ENCODE peak calls at places on chromosomes 6 and 20, in nine cellular contexts. K, E, N, B, S, W, J, I and L are unnamed samples.
A peak's percentile ranks its signal among the peaks of the same experiment; 100 is the strongest.

GRCh38 chr6:24981385-24981758 is 45.6 kb upstream of the RIPOR2 start:
- DNase-seq in S (no peak), K (peak; percentile 28), W (no peak), J (no peak), B (no peak), I (peak; percentile 83), E (no peak), N (no peak), L (no peak)

GRCh38 chr6:76533661-76534060 is 461.2 kb upstream of the IMPG1 start:
- DNase-seq in B (no peak), E (no peak), S (no peak), W (no peak), I (no peak), J (no peak), K (no peak), N (no peak), L (no peak)

GRCh38 chr6:151916680-151917164 is 109.2 kb downstream of the ESR1 start:
- DNase-seq in W (no peak), K (peak; percentile 95), J (no peak), B (no peak), N (no peak), E (no peak), S (no peak), I (peak; percentile 76), L (peak; percentile 91)

GRCh38 chr20:52494244-52494643 is 302.7 kb upstream of the ZFP64 start:
- DNase-seq in N (no peak), I (peak; percentile 99), S (no peak), W (no peak), B (peak; percentile 34), E (peak; percentile 85), K (peak; percentile 90), J (no peak), L (peak; percentile 91)

GRCh38 chr6:14781707-14782306 is 464.1 kb upstream of the JARID2 start:
- DNase-seq in W (no peak), K (no peak), S (no peak), J (no peak), N (no peak), B (no peak), I (no peak), E (no peak), L (no peak)

GRCh38 chr6:156131221-156131903 is 645.8 kb upstream of the ARID1B start:
- DNase-seq in I (no peak), S (peak; percentile 51), B (no peak), E (no peak), K (no peak), N (no peak), W (no peak), J (peak; percentile 52), L (no peak)

GRCh38 chr6:144468709-144469108 is 183.6 kb downstream of the UTRN start:
- DNase-seq in E (no peak), B (no peak), S (no peak), I (no peak), K (no peak), N (no peak), J (no peak), W (no peak), L (no peak)

GRCh38 chr6:73586416-73586974 is 65.7 kb upstream of the EEF1A1 start:
- DNase-seq in J (no peak), S (peak; percentile 9), N (no peak), B (no peak), E (no peak), K (peak; percentile 48), I (peak; percentile 36), W (no peak), L (peak; percentile 14)

GRCh38 chr6:30884521-30885480 is 482 bp downstream of the DDR1 start:
- DNase-seq in S (peak; percentile 58), B (peak; percentile 70), K (peak; percentile 17), N (no peak), I (peak; percentile 40), W (peak; percentile 53), J (peak; percentile 65), E (no peak), L (no peak)

GRCh38 chr6:169168706-169169105 is 84.9 kb downstream of the THBS2 start:
- DNase-seq in I (no peak), B (no peak), S (no peak), E (no peak), N (peak; percentile 74), K (peak; percentile 58), J (no peak), W (no peak), L (no peak)

GRCh38 chr6:138882369-138883017 is 86.6 kb downstream of the ECT2L start:
- DNase-seq in S (peak; percentile 80), J (no peak), K (no peak), W (no peak), N (no peak), E (no peak), I (no peak), B (no peak), L (no peak)

GRCh38 chr6:138485586-138486248 is 13.6 kb downstream of the NHSL1 start:
- DNase-seq in W (no peak), S (no peak), K (no peak), I (no peak), B (no peak), N (no peak), E (no peak), J (no peak), L (no peak)

GRCh38 chr6:153790048-153790447 is 249.0 kb upstream of the OPRM1 start:
- DNase-seq in I (peak; percentile 89), N (no peak), B (peak; percentile 54), E (peak; percentile 56), S (no peak), K (peak; percentile 96), W (no peak), J (no peak), L (peak; percentile 31)

GRCh38 chr6:38241200-38241599 is 398.5 kb downstream of the BTBD9 start:
- DNase-seq in W (no peak), B (no peak), N (no peak), E (no peak), J (no peak), S (no peak), I (no peak), K (no peak), L (no peak)

GRCh38 chr20:44167736-44168135 is 19.3 kb downstream of the JPH2 start:
- DNase-seq in S (no peak), I (no peak), K (no peak), E (no peak), J (no peak), W (no peak), N (no peak), B (no peak), L (no peak)

GRCh38 chr20:64176548-64177419 is 12.5 kb downstream of the MYT1 start:
- DNase-seq in N (no peak), K (no peak), S (no peak), W (no peak), E (no peak), B (no peak), J (peak; percentile 34), I (no peak), L (no peak)

GRCh38 chr6:81826785-81827184 is 74.3 kb upstream of the TENT5A start:
- DNase-seq in B (no peak), K (no peak), W (no peak), J (no peak), S (no peak), I (no peak), E (no peak), N (no peak), L (no peak)

GRCh38 chr6:21134401-21134800 is 459.1 kb upstream of the SOX4 start:
- DNase-seq in N (no peak), W (no peak), K (no peak), I (no peak), S (no peak), J (no peak), B (no peak), E (no peak), L (no peak)
- H3K4me3 ChIP-seq in N (no peak overlapping the region), W (no peak overlapping the region), K (no peak overlapping the region), I (no peak overlapping the region), S (no peak overlapping the region), J (no peak overlapping the region), B (no peak overlapping the region), E (no peak overlapping the region), L (no peak overlapping the region)

GRCh38 chr6:135464634-135465033 is 32.9 kb downstream of the AHI1 start:
- DNase-seq in W (no peak), J (peak; percentile 19), S (peak; percentile 48), E (no peak), N (no peak), K (no peak), B (no peak), I (no peak), L (no peak)
- H3K4me3 ChIP-seq in W (no peak overlapping the region), J (no peak overlapping the region), S (no peak overlapping the region), E (no peak overlapping the region), N (no peak overlapping the region), K (no peak overlapping the region), B (no peak overlapping the region), I (no peak overlapping the region), L (no peak overlapping the region)

DNA sequence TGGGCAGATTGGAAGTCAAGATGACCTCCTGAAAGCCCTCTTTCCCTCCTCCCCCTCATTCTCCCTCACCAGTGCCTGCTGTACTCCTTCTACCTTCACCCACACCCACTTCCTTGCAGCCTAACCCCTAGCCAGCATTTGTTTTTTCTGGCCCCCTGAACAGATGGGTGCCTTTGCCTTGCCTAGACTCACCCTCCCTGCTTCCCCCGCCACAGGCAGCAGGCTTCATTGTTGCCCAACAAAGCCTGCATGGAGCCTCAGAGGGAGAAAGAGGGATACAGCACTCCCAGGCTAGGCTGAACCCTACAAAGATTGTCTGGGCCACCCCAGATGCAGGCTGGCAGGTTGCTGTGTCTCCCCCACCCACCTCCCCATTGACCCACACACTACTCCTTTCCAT is 2.7 kb downstream of the MOCS1 start:
- DNase-seq in E (no peak), K (no peak), B (no peak), I (no peak), W (no peak), J (no peak), N (peak; percentile 53), S (no peak), L (no peak)
- H3K4me3 ChIP-seq in E (no peak overlapping the region), K (no peak overlapping the region), B (no peak overlapping the region), I (no peak overlapping the region), W (peak overlapping the region; percentile 93), J (no peak overlapping the region), N (peak overlapping the region; percentile 95), S (no peak overlapping the region), L (no peak overlapping the region)

GRCh38 chr6:69231983-69232382 is 564.8 kb downstream of the LMBRD1 start:
- DNase-seq in I (no peak), K (no peak), J (no peak), E (no peak), B (no peak), W (no peak), N (no peak), S (no peak), L (no peak)

GRCh38 chr6:69233195-69233524 is 563.6 kb downstream of the LMBRD1 start:
- DNase-seq in B (no peak), J (no peak), S (no peak), W (no peak), I (no peak), N (no peak), K (no peak), E (no peak), L (no peak)

DNA sequence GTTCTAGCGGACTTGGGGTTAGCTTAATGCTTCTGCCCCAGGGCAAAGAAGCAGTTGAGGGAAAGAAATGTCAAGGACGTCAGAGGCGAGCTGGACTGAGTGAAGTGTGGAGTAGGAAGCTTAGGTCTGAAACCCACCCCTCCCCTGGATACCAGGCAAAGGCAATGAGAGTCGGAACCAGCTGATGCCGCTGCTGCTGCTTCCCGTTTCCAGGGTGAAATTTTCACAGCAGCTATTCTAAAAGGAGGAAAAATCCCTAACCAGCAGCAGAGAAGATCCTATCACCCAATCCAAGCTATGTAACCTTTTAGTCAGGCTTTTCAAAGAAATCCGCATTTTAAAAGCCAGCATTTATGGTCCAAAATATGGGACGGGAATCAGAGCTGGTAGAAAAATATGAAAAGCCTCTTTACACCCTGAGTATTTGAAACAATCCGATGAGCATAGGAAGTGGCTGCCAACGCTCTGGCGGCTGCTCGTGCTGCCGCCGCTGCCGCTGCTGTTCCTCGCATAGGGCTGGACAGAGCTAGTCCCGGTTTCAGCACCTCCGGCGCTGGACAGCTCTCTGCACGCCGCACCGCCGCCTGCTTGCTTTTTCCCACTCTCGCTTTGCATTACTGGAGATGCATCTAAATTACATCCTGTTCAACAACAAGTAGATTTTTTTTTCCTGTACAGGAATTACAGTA is 564.2 kb downstream of the LMBRD1 start:
- DNase-seq in J (peak; percentile 18), B (peak; percentile 90), W (peak; percentile 62), I (peak; percentile 65), K (peak; percentile 70), N (no peak), E (peak; percentile 16), S (peak; percentile 52), L (no peak)
- H3K4me3 ChIP-seq in J (no peak overlapping the region), B (no peak overlapping the region), W (no peak overlapping the region), I (no peak overlapping the region), K (no peak overlapping the region), N (no peak overlapping the region), E (no peak overlapping the region), S (no peak overlapping the region), L (no peak overlapping the region)